ENCODE peak calls at places on chromosomes 12 and 14, in seven cellular contexts. One of them, this sample, is unnamed.

GRCh38 chr12:10941916-10942607 is 3.0 kb upstream of the TAS2R14 start:
- DNase-seq in tibial artery: no peak
- DNase-seq in AG09319: no peak
- DNase-seq in cardiac muscle cell: no peak
- DNase-seq in sigmoid colon: no peak
- DNase-seq in neural crest cell: no peak
- DNase-seq in PC-9: peak; percentile 83
- DNase-seq in this sample: no peak

GRCh38 chr14:24194186-24194872 is 912 bp downstream of the TM9SF1 start:
- DNase-seq in tibial artery: no peak
- DNase-seq in AG09319: no peak
- DNase-seq in cardiac muscle cell: no peak
- DNase-seq in sigmoid colon: no peak
- DNase-seq in neural crest cell: no peak
- DNase-seq in PC-9: no peak
- DNase-seq in this sample: no peak

GRCh38 chr14:20679907-20680306 is 4.5 kb upstream of the RNASE4 start:
- DNase-seq in tibial artery: no peak
- DNase-seq in AG09319: no peak
- DNase-seq in cardiac muscle cell: peak; percentile 40
- DNase-seq in sigmoid colon: no peak
- DNase-seq in neural crest cell: no peak
- DNase-seq in PC-9: no peak
- DNase-seq in this sample: no peak

GRCh38 chr12:116547955-116548471 is 11.2 kb upstream of the MAP1LC3B2 start:
- DNase-seq in tibial artery: no peak
- DNase-seq in AG09319: no peak
- DNase-seq in cardiac muscle cell: peak; percentile 66
- DNase-seq in sigmoid colon: no peak
- DNase-seq in neural crest cell: no peak
- DNase-seq in PC-9: no peak
- DNase-seq in this sample: peak; percentile 30

GRCh38 chr14:104440297-104440956 is 139.1 kb upstream of the C14orf180 start:
- DNase-seq in tibial artery: no peak
- DNase-seq in AG09319: no peak
- DNase-seq in cardiac muscle cell: no peak
- DNase-seq in sigmoid colon: no peak
- DNase-seq in neural crest cell: no peak
- DNase-seq in PC-9: no peak
- DNase-seq in this sample: no peak

GRCh38 chr14:31300296-31300695 is 92.7 kb upstream of the HECTD1 start:
- DNase-seq in tibial artery: no peak
- DNase-seq in AG09319: no peak
- DNase-seq in cardiac muscle cell: no peak
- DNase-seq in sigmoid colon: no peak
- DNase-seq in neural crest cell: no peak
- DNase-seq in PC-9: no peak
- DNase-seq in this sample: no peak

GRCh38 chr14:100902792-100903191 is 730 bp downstream of the RTL1 start:
- DNase-seq in tibial artery: peak; percentile 20
- DNase-seq in AG09319: no peak
- DNase-seq in cardiac muscle cell: peak; percentile 41
- DNase-seq in sigmoid colon: peak; percentile 38
- DNase-seq in neural crest cell: no peak
- DNase-seq in PC-9: no peak
- DNase-seq in this sample: no peak

GRCh38 chr14:101222362-101223090 is 319.0 kb upstream of the RTL1 start:
- DNase-seq in tibial artery: no peak
- DNase-seq in AG09319: no peak
- DNase-seq in cardiac muscle cell: no peak
- DNase-seq in sigmoid colon: peak; percentile 52
- DNase-seq in neural crest cell: no peak
- DNase-seq in PC-9: no peak
- DNase-seq in this sample: no peak

GRCh38 chr14:91245029-91245428 is 525 bp upstream of the GPR68 start:
- DNase-seq in tibial artery: no peak
- DNase-seq in AG09319: no peak
- DNase-seq in cardiac muscle cell: no peak
- DNase-seq in sigmoid colon: no peak
- DNase-seq in neural crest cell: no peak
- DNase-seq in PC-9: no peak
- DNase-seq in this sample: no peak

GRCh38 chr12:76256341-76256740 is 91.9 kb downstream of the BBS10 start:
- DNase-seq in tibial artery: no peak
- DNase-seq in AG09319: no peak
- DNase-seq in cardiac muscle cell: no peak
- DNase-seq in sigmoid colon: no peak
- DNase-seq in neural crest cell: no peak
- DNase-seq in PC-9: no peak
- DNase-seq in this sample: no peak

GRCh38 chr12:56154246-56154771 is 1.9 kb downstream of the MYL6B start:
- DNase-seq in tibial artery: no peak
- DNase-seq in AG09319: no peak
- DNase-seq in cardiac muscle cell: no peak
- DNase-seq in sigmoid colon: no peak
- DNase-seq in neural crest cell: no peak
- DNase-seq in PC-9: no peak
- DNase-seq in this sample: no peak

GRCh38 chr12:75975692-75976091 is 55.9 kb downstream of the PHLDA1 start:
- DNase-seq in tibial artery: no peak
- DNase-seq in AG09319: no peak
- DNase-seq in cardiac muscle cell: no peak
- DNase-seq in sigmoid colon: no peak
- DNase-seq in neural crest cell: no peak
- DNase-seq in PC-9: no peak
- DNase-seq in this sample: no peak

DNA sequence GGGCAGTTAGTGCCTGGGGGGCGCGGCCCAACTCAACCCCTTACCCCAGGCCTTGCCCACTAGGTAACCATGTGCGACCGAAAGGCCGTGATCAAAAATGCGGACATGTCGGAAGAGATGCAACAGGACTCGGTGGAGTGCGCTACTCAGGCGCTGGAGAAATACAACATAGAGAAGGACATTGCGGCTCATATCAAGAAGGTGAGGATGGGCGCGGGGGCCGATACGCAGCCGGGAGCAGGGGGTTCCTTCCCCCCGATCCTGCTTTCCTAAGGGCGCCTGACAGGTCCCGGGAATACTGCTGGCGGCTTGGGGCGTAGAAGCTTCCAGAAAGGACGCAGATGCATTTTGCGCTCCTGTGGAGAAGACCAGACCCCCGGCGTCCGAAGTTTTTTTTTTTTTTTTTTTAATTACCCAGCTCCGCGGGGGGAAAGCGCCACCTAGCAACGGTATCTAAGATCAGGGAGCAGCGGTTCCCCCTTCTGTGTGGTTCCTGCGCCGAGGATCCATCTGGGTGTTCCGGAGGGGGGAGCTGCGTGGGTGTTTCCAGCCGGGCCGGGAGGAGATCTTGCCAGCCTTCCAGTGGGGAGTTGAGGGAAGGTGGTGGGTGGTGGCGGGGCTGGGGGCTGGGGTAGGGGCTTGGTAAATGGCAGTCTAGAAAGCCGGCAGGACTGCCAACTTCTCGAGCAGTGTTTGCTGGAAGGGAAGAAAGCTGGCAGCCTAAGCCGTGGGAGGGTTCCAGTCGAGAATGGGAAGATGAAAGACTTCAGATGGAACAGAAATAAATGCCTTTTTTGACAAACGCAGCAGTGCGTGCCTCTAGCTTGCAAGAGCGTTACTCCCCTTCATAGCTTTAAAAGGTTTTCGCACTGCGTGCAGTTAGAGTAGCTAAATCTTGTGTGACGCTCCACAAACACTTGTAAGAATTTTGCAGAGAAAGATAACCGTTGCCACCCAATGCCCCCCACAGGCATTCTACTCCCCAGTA is 734 bp downstream of the DYNLL1 start:
- DNase-seq in tibial artery: peak; percentile 81
- DNase-seq in AG09319: no peak
- DNase-seq in cardiac muscle cell: peak; percentile 72
- DNase-seq in sigmoid colon: peak; percentile 84
- DNase-seq in neural crest cell: peak; percentile 18
- DNase-seq in PC-9: no peak
- DNase-seq in this sample: no peak
- TF ChIP-seq CTCF in tibial artery: no peak
- TF ChIP-seq CTCF in AG09319: peak; percentile 3
- TF ChIP-seq CTCF in cardiac muscle cell: no peak
- TF ChIP-seq CTCF in sigmoid colon: no peak
- TF ChIP-seq CTCF in neural crest cell: no peak
- TF ChIP-seq CTCF in PC-9: no peak
- TF ChIP-seq CTCF in this sample: no peak

GRCh38 chr12:68003777-68004176 is 14.5 kb downstream of the IFNG-AS1 start:
- DNase-seq in tibial artery: no peak
- DNase-seq in AG09319: no peak
- DNase-seq in cardiac muscle cell: no peak
- DNase-seq in sigmoid colon: no peak
- DNase-seq in neural crest cell: no peak
- DNase-seq in PC-9: no peak
- DNase-seq in this sample: no peak

GRCh38 chr12:67998379-67998778 is 9.1 kb downstream of the IFNG-AS1 start:
- DNase-seq in tibial artery: no peak
- DNase-seq in AG09319: no peak
- DNase-seq in cardiac muscle cell: no peak
- DNase-seq in sigmoid colon: no peak
- DNase-seq in neural crest cell: no peak
- DNase-seq in PC-9: peak; percentile 18
- DNase-seq in this sample: no peak

GRCh38 chr12:68007023-68007422 is 17.8 kb downstream of the IFNG-AS1 start:
- DNase-seq in tibial artery: no peak
- DNase-seq in AG09319: peak; percentile 15
- DNase-seq in cardiac muscle cell: no peak
- DNase-seq in sigmoid colon: no peak
- DNase-seq in neural crest cell: no peak
- DNase-seq in PC-9: no peak
- DNase-seq in this sample: no peak

GRCh38 chr12:67999244-67999643 is 10.0 kb downstream of the IFNG-AS1 start:
- DNase-seq in tibial artery: no peak
- DNase-seq in AG09319: no peak
- DNase-seq in cardiac muscle cell: no peak
- DNase-seq in sigmoid colon: no peak
- DNase-seq in neural crest cell: no peak
- DNase-seq in PC-9: no peak
- DNase-seq in this sample: no peak

GRCh38 chr12:68001486-68002466 is 12.5 kb downstream of the IFNG-AS1 start:
- DNase-seq in tibial artery: no peak
- DNase-seq in AG09319: no peak
- DNase-seq in cardiac muscle cell: peak; percentile 27
- DNase-seq in sigmoid colon: no peak
- DNase-seq in neural crest cell: no peak
- DNase-seq in PC-9: no peak
- DNase-seq in this sample: no peak
- TF ChIP-seq CTCF in tibial artery: no peak
- TF ChIP-seq CTCF in AG09319: peak; percentile 39
- TF ChIP-seq CTCF in cardiac muscle cell: peak; percentile 33
- TF ChIP-seq CTCF in sigmoid colon: no peak
- TF ChIP-seq CTCF in neural crest cell: peak; percentile 58
- TF ChIP-seq CTCF in PC-9: peak; percentile 67
- TF ChIP-seq CTCF in this sample: no peak

GRCh38 chr12:123971449-123971769 is 1.2 kb downstream of the CCDC92 start:
- DNase-seq in tibial artery: no peak
- DNase-seq in AG09319: no peak
- DNase-seq in cardiac muscle cell: no peak
- DNase-seq in sigmoid colon: no peak
- DNase-seq in neural crest cell: no peak
- DNase-seq in PC-9: no peak
- DNase-seq in this sample: no peak

GRCh38 chr12:123976227-123976826 is 3.3 kb downstream of the ZNF664 start:
- DNase-seq in tibial artery: no peak
- DNase-seq in AG09319: no peak
- DNase-seq in cardiac muscle cell: no peak
- DNase-seq in sigmoid colon: no peak
- DNase-seq in neural crest cell: no peak
- DNase-seq in PC-9: no peak
- DNase-seq in this sample: no peak

GRCh38 chr12:123971770-123972447 is 722 bp downstream of the CCDC92 start:
- DNase-seq in tibial artery: peak; percentile 70
- DNase-seq in AG09319: no peak
- DNase-seq in cardiac muscle cell: peak; percentile 64
- DNase-seq in sigmoid colon: peak; percentile 71
- DNase-seq in neural crest cell: peak; percentile 26
- DNase-seq in PC-9: no peak
- DNase-seq in this sample: peak; percentile 49

GRCh38 chr12:123973552-123974341 is 732 bp downstream of the ZNF664 start:
- DNase-seq in tibial artery: peak; percentile 72
- DNase-seq in AG09319: no peak
- DNase-seq in cardiac muscle cell: peak; percentile 73
- DNase-seq in sigmoid colon: peak; percentile 71
- DNase-seq in neural crest cell: peak; percentile 22
- DNase-seq in PC-9: peak; percentile 34
- DNase-seq in this sample: peak; percentile 46

DNA sequence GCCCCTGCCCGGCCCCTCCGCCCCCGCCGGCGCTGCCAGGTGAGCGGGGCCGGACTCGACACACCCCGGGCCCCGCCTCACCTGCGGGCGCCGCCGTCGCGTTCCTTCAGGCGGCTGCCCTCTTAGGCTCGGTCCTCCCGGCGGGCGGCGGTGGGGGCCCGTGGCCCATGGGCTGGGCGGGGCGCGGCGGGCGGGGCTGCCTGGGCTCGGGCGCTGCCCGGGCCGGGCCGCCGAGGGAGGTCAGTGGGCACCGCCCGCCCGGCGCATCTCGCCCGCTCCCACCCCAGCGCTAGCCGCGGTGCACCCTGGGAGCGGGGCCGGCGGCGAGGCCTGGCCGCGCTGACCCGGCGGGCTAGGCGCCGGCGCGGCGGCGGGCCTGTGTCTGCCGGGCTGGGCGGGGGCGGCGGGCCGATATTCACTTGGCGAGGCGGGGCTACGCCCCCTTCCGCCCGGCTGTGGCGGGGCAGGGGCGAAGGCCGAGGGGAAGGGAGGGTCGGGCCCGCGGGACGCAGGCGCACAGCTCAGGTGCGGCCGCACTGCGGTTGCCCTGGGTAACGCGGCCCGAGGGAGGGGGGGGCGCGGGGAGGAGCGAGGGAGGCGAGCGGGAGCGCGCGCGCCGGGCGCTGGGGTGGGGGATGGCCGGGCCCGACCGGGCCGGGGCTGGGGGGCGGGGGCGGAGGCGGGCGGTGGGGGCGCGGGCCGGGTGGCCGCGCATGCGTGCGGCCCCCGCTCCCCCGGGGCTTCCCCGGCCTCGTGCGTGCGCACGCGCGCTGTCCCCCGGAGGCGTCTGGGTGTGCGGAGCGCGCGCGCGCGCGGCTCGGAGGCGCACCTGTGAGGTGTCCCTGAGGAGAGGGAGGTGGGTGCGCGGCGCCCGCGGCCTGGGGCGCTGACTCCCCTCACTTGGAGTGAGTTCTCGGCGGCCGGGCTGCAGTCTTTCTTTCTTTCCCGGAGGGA is at the start of the genes CCDC92 and ZNF664:
- DNase-seq in tibial artery: peak; percentile 92
- DNase-seq in AG09319: peak; percentile 83
- DNase-seq in cardiac muscle cell: peak; percentile 97
- DNase-seq in sigmoid colon: peak; percentile 95
- DNase-seq in neural crest cell: peak; percentile 95
- DNase-seq in PC-9: peak; percentile 69
- DNase-seq in this sample: peak; percentile 98
- TF ChIP-seq CTCF in tibial artery: peak; percentile 23
- TF ChIP-seq CTCF in AG09319: no peak
- TF ChIP-seq CTCF in cardiac muscle cell: peak; percentile 4
- TF ChIP-seq CTCF in sigmoid colon: no peak
- TF ChIP-seq CTCF in neural crest cell: peak; percentile 25
- TF ChIP-seq CTCF in PC-9: no peak
- TF ChIP-seq CTCF in this sample: no peak

GRCh38 chr14:105659935-105660527 is 133.6 kb downstream of the TMEM121 start:
- DNase-seq in tibial artery: peak; percentile 9
- DNase-seq in AG09319: no peak
- DNase-seq in cardiac muscle cell: no peak
- DNase-seq in sigmoid colon: no peak
- DNase-seq in neural crest cell: no peak
- DNase-seq in PC-9: no peak
- DNase-seq in this sample: no peak
- TF ChIP-seq CTCF in tibial artery: no peak
- TF ChIP-seq CTCF in AG09319: no peak
- TF ChIP-seq CTCF in cardiac muscle cell: no peak
- TF ChIP-seq CTCF in sigmoid colon: no peak
- TF ChIP-seq CTCF in neural crest cell: no peak
- TF ChIP-seq CTCF in PC-9: no peak
- TF ChIP-seq CTCF in this sample: no peak

This sample was measured in activated B cell treated with CpG ODN at 0.5 μM for 24 hours.